ENCODE peak calls at places on chromosomes 16 and 17, in nine cellular contexts. F, N, E, R, Q, U, K, A and I are unnamed samples.

GRCh38 chr16:27977966-27978365 is 85.5 kb downstream of the GSG1L start:
- DNase-seq in F (no peak), N (no peak), E (no peak), R (no peak), Q (no peak), U (no peak), K (no peak), A (no peak), I (no peak)

GRCh38 chr16:918068-918467 is 52.7 kb downstream of the LMF1 start:
- DNase-seq in F (no peak), N (peak), E (no peak), R (no peak), Q (no peak), U (no peak), K (peak), A (no peak), I (no peak)

GRCh38 chr16:58732545-58733247 is 1.4 kb downstream of the GOT2 start:
- DNase-seq in F (no peak), N (no peak), E (no peak), R (no peak), Q (no peak), U (no peak), K (peak), A (no peak), I (no peak)

GRCh38 chr16:2475413-2476344 is 752 bp downstream of the TBC1D24 start:
- DNase-seq in F (no peak), N (no peak), E (peak), R (no peak), Q (no peak), U (no peak), K (peak), A (no peak), I (no peak)

GRCh38 chr16:75021410-75021809 is 22.6 kb downstream of the ZNRF1 start:
- DNase-seq in F (no peak), N (no peak), E (no peak), R (no peak), Q (no peak), U (no peak), K (no peak), A (no peak), I (no peak)

GRCh38 chr17:2266045-2266864 is 37.3 kb downstream of the SMG6 start:
- DNase-seq in F (no peak), N (peak), E (no peak), R (no peak), Q (no peak), U (no peak), K (no peak), A (no peak), I (no peak)

GRCh38 chr16:77276686-77277085 is 77.5 kb downstream of the SYCE1L start:
- DNase-seq in F (no peak), N (no peak), E (no peak), R (no peak), Q (no peak), U (no peak), K (no peak), A (no peak), I (no peak)

GRCh38 chr17:48215583-48216139 is 108.1 kb downstream of the SNX11 start:
- DNase-seq in F (peak), N (peak), E (no peak), R (no peak), Q (no peak), U (no peak), K (peak), A (peak), I (no peak)

GRCh38 chr17:31654936-31655335 is 204.1 kb downstream of the COPRS start:
- DNase-seq in F (no peak), N (no peak), E (no peak), R (no peak), Q (no peak), U (no peak), K (no peak), A (no peak), I (no peak)

DNA sequence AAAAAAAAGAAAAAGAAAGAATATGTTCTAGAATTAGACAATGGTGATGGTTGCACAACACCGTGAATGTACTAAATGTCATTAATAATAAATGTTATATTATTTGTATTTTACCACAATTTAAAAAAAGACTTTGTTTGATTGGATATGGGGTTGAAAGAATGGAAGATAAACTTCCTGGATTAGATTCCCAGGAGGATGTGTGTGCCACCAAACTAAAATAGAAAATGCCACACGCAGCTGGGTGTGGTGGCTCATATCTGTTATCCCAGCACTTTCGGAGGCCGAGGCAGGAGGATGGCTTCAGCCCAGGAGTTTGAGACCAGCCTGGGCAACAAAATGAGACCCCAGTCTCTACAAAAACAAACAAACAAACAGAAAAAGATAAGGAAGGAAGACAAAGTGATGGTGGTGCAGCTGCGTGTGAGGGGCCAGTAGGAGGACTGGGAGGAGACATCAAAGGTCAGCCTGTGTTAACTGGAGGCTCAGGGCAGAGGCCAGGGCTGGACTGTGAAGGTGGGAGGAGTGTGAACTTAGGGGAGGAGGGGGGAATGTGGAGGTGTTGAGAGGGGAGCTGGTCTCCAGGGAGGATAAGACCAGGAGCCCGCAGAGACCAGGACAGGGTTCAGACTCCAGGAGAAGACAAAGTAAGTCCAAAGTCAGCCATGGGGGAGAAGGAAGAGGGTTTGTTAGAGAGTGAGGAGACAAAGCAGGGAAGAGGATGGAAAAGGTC is 4.1 kb downstream of the PECAM1 start:
- DNase-seq in F (no peak), N (no peak), E (no peak), R (peak), Q (no peak), U (no peak), K (no peak), A (no peak), I (no peak)
- H3K27ac ChIP-seq in F (no peak), N (no peak), E (no peak), R (no peak), Q (peak), U (peak), K (no peak), A (no peak), I (no peak)

GRCh38 chr17:43745541-43745940 is 13.1 kb downstream of the SOST start:
- DNase-seq in F (no peak), N (no peak), E (no peak), R (no peak), Q (no peak), U (no peak), K (peak), A (no peak), I (no peak)
- H3K27ac ChIP-seq in F (no peak), N (no peak), E (no peak), R (peak), Q (no peak), U (no peak), K (peak), A (no peak), I (no peak)

GRCh38 chr16:53888222-53888621 is 184.3 kb downstream of the FTO start:
- DNase-seq in F (no peak), N (no peak), E (no peak), R (no peak), Q (no peak), U (no peak), K (peak), A (no peak), I (no peak)

GRCh38 chr16:53893731-53894435 is 189.9 kb downstream of the FTO start:
- DNase-seq in F (no peak), N (peak), E (no peak), R (no peak), Q (peak), U (peak), K (no peak), A (no peak), I (no peak)

GRCh38 chr16:53886482-53887378 is 182.8 kb downstream of the FTO start:
- DNase-seq in F (no peak), N (no peak), E (no peak), R (no peak), Q (no peak), U (no peak), K (no peak), A (no peak), I (no peak)

GRCh38 chr16:53892155-53892554 is 188.2 kb downstream of the FTO start:
- DNase-seq in F (peak), N (peak), E (peak), R (no peak), Q (peak), U (peak), K (peak), A (peak), I (no peak)

DNA sequence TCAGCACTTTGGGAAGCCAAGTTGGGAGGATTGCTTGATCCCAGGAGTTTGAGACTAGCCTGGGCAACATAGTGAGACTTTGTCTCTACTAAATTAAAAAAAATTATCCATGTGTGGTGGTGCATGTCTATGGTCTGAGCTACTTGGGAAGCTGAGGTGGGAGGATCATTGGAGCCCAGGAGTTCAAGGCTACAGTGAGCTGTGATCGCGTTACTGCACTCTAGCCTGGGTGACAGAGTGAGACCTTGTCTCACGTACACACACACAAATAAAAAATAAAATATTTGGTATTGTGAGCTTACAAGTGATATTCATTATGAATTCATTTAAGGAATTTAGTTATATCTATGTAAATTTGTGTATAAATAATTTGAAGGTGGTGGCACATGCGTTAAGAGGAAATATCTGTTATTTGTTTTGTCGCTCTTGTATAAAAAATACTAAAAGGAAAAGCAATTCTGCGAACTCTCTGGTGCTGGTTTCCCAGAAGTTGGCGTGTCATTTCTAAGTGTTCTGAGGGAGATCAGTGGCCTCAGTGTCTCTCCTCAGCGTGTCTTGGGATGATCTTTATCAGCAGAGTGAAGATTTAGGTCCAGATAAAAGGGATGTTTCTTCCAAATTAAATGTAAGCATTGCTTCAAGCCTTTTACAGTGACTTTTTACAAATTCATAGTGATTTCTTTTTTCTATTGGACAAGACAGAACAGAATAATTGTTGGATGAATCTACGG is 187.6 kb downstream of the FTO start:
- DNase-seq in F (no peak), N (no peak), E (no peak), R (no peak), Q (no peak), U (no peak), K (no peak), A (no peak), I (no peak)
- H3K27ac ChIP-seq in F (no peak), N (no peak), E (no peak), R (no peak), Q (no peak), U (no peak), K (no peak), A (no peak), I (no peak)

DNA sequence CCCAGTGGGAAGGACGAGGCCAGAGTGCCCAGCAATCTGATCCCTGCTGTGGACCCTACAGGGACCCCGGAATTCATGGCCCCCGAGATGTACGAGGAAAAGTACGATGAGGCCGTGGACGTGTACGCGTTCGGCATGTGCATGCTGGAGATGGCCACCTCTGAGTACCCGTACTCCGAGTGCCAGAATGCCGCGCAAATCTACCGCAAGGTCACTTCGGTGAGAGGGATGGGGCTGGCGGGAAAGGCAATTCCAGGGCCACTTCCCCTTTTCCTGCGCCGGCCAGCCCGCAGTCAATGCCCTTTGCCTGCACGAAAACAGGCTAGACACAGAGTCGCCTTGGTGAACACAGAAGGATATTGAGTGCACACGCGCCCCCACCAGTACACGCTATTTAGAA is 4.0 kb downstream of the WNK4 start:
- DNase-seq in F (no peak), N (no peak), E (no peak), R (no peak), Q (no peak), U (no peak), K (no peak), A (no peak), I (no peak)
- H3K27ac ChIP-seq in F (no peak), N (no peak), E (no peak), R (no peak), Q (no peak), U (no peak), K (no peak), A (no peak), I (no peak)

DNA sequence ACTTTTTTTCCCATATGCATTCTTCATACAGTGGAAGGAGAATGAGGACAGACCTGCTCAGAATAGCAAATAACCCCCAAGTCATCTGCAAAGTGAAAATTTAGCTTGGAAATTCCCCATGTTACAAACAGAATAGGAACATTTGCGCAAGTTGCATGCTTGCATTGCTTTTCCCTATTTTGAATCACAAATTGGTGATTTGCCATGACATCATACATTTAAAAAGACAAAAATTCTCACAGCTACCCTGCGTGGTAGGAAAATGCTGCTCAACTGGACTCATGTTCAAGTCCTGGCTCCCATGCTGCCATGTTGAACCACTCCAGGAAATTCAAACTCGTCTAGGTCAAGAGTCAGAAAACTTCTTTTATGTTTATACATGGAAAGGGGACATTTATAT is 102.0 kb downstream of the GP2 start:
- DNase-seq in F (no peak), N (no peak), E (no peak), R (no peak), Q (no peak), U (no peak), K (no peak), A (no peak), I (no peak)
- H3K27ac ChIP-seq in F (no peak), N (no peak), E (no peak), R (no peak), Q (no peak), U (no peak), K (no peak), A (no peak), I (no peak)

DNA sequence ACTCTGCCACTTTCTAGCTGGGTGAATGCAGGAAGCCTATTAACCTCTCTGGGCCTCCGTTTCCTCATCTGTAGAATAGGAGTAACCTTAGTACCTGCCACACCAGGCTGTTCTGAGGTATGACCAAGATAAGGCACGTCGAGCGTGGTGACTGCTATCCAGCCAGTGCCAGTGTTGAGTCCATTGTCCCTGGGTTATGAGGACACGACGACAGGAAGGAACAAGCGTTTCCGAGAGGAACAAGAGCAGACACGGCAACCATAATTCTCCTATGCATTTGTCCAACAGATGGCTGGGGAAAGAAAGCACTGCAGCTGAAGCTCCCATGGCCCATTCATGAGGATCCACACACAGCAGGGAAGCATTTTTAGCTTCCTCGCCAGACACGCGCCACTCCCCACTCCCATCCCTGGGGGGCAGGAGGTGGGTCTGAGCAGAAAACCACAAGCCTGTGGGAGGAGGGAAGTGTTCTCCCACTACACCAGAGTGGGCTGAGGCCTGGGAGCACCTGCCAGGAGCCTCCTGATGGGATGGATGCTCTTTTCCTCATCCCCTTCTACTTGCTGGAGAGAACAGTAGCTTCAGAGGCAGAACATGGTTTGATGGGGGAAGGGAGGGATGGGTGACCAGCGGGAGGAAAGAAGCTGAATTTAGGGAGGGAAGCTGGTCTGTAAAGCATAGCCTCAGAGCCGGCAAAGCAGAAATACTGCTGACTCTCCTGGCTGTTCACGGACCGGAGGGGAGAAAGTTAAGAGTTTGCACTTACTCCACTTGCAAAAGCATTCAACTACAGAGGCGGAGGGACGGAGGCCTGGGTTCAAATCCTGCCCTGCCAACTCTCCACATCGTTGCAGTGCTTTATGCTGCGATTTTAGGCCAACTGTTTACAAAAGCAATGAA is 2.7 kb downstream of the COTL1 start:
- DNase-seq in F (no peak), N (no peak), E (no peak), R (no peak), Q (no peak), U (no peak), K (no peak), A (no peak), I (no peak)
- H3K27ac ChIP-seq in F (no peak), N (no peak), E (no peak), R (no peak), Q (peak), U (no peak), K (no peak), A (no peak), I (peak)